ENCODE peak calls at places on chromosome 7, in four cellular contexts. R, M, L and E are unnamed samples.

GRCh38 chr7:129210256-129210988 is 14.4 kb upstream of the AHCYL2 start:
- DNase-seq in R (peak), M (peak), L (peak), E (no peak)

GRCh38 chr7:47720141-47720906 is 138.4 kb upstream of the TNS3 start:
- DNase-seq in R (no peak), M (peak), L (no peak), E (peak)

GRCh38 chr7:83347836-83348482 is 185.3 kb upstream of the PCLO start:
- DNase-seq in R (no peak), M (peak), L (peak), E (peak)

GRCh38 chr7:51374936-51375335 is 58.3 kb upstream of the COBL start:
- DNase-seq in R (no peak), M (no peak), L (no peak), E (no peak)

GRCh38 chr7:86939197-86939814 is 120.1 kb downstream of the ELAPOR2 start:
- DNase-seq in R (peak), M (peak), L (peak), E (peak)

GRCh38 chr7:90708841-90709317 is 112.8 kb downstream of the CDK14 start:
- DNase-seq in R (peak), M (no peak), L (peak), E (no peak)

GRCh38 chr7:134829381-134829986 is 50.0 kb downstream of the CALD1 start:
- DNase-seq in R (no peak), M (no peak), L (no peak), E (no peak)

GRCh38 chr7:121322460-121322859 is 6.3 kb upstream of the WNT16 start:
- DNase-seq in R (peak), M (no peak), L (no peak), E (no peak)

GRCh38 chr7:112162161-112163020 is 43.8 kb downstream of the DOCK4 start:
- DNase-seq in R (peak), M (peak), L (peak), E (no peak)

GRCh38 chr7:106757846-106758245 is 96.9 kb upstream of the CCDC71L start:
- DNase-seq in R (peak), M (peak), L (no peak), E (peak)

GRCh38 chr7:112622159-112622715 is 141.4 kb downstream of the LSMEM1 start:
- DNase-seq in R (no peak), M (no peak), L (no peak), E (no peak)

GRCh38 chr7:30027065-30027456 is 559 bp upstream of the FKBP14 start:
- DNase-seq in R (no peak), M (no peak), L (no peak), E (no peak)

GRCh38 chr7:106284516-106285050 is at the start of gene NAMPT:
- DNase-seq in R (peak), M (no peak), L (peak), E (no peak)

GRCh38 chr7:28615091-28615490 is 202.8 kb downstream of the CREB5 start:
- DNase-seq in R (no peak), M (no peak), L (peak), E (no peak)

GRCh38 chr7:36018816-36019484 is 134.1 kb upstream of the EEPD1 start:
- DNase-seq in R (no peak), M (no peak), L (no peak), E (no peak)

GRCh38 chr7:129825005-129825553 is 127.7 kb downstream of the UBE2H start:
- DNase-seq in R (peak), M (no peak), L (peak), E (no peak)

GRCh38 chr7:1301054-1301811 is 68.6 kb downstream of the UNCX start:
- DNase-seq in R (no peak), M (no peak), L (no peak), E (no peak)

GRCh38 chr7:103989785-103990775 is 622 bp upstream of the RELN start:
- DNase-seq in R (peak), M (peak), L (peak), E (no peak)

GRCh38 chr7:99000904-99001442 is 122.6 kb downstream of the TRRAP start:
- DNase-seq in R (no peak), M (no peak), L (no peak), E (no peak)